ENCODE peak calls at places on chromosomes 16 and 17, in six cellular contexts. T is mesendoderm, W is IMR-90, Y is trophoblast cell, P is H1, E is mesenchymal stem cell. Q is an unnamed sample.

GRCh38 chr17:56244268-56244890 is 91.1 kb downstream of the ANKFN1 start:
- DNase-seq in T (peak; percentile 34), W (no peak), Y (no peak), P (no peak), E (no peak), Q (no peak)

GRCh38 chr17:45316271-45317112 is at the start of gene MAP3K14:
- DNase-seq in T (peak; percentile 79), W (peak; percentile 64), Y (peak; percentile 40), P (peak; percentile 80), E (peak; percentile 83), Q (no peak)

GRCh38 chr17:10025976-10026785 is 121.1 kb upstream of the RCVRN start:
- DNase-seq in T (no peak), W (no peak), Y (no peak), P (no peak), E (no peak), Q (peak; percentile 33)

GRCh38 chr17:39193346-39193745 is 4.1 kb downstream of the CACNB1 start:
- DNase-seq in T (no peak), W (no peak), Y (no peak), P (no peak), E (no peak), Q (no peak)

GRCh38 chr16:65064131-65064530 is 57.7 kb downstream of the CDH11 start:
- DNase-seq in T (no peak), W (no peak), Y (no peak), P (no peak), E (no peak), Q (no peak)

GRCh38 chr17:27586203-27586701 is 44.7 kb upstream of the LGALS9 start:
- DNase-seq in T (no peak), W (peak; percentile 87), Y (peak; percentile 76), P (no peak), E (peak; percentile 86), Q (no peak)

GRCh38 chr16:54244061-54244886 is 42.3 kb downstream of the IRX3 start:
- DNase-seq in T (peak; percentile 48), W (no peak), Y (no peak), P (no peak), E (no peak), Q (no peak)

GRCh38 chr16:19833176-19833575 is 51.5 kb downstream of the GPRC5B start:
- DNase-seq in T (no peak), W (no peak), Y (no peak), P (no peak), E (no peak), Q (no peak)

GRCh38 chr17:7262192-7263070 is at the start of gene CLDN7:
- DNase-seq in T (peak; percentile 89), W (no peak), Y (peak; percentile 82), P (peak; percentile 94), E (no peak), Q (no peak)
- H2BK120ac ChIP-seq in T (no peak within 1 kb of the TSS), W (peak within 1 kb of the TSS; percentile 88), Y (peak within 1 kb of the TSS; percentile 81), P (no peak within 1 kb of the TSS), E (peak within 1 kb of the TSS; percentile 43), Q (no peak within 1 kb of the TSS)

GRCh38 chr17:76268015-76268749 is 3.0 kb downstream of the UBALD2 start:
- DNase-seq in T (peak; percentile 87), W (peak; percentile 45), Y (peak; percentile 50), P (no peak), E (peak; percentile 82), Q (no peak)

GRCh38 chr17:76264755-76265623 is at the start of gene UBALD2:
- DNase-seq in T (peak; percentile 99), W (peak; percentile 100), Y (peak; percentile 100), P (peak; percentile 97), E (peak; percentile 100), Q (peak; percentile 94)

GRCh38 chr17:76267051-76267576 is 2.0 kb downstream of the UBALD2 start:
- DNase-seq in T (no peak), W (no peak), Y (no peak), P (no peak), E (no peak), Q (no peak)

GRCh38 chr17:76265624-76266243 is 586 bp downstream of the UBALD2 start:
- DNase-seq in T (peak; percentile 71), W (peak; percentile 30), Y (no peak), P (peak; percentile 79), E (peak; percentile 67), Q (peak; percentile 55)

GRCh38 chr17:76266244-76266938 is 1.2 kb downstream of the UBALD2 start:
- DNase-seq in T (peak; percentile 79), W (peak; percentile 30), Y (no peak), P (no peak), E (peak; percentile 58), Q (no peak)
- H3K4me3 ChIP-seq in T (peak overlapping the region; percentile 73), W (peak overlapping the region; percentile 100), Y (peak overlapping the region; percentile 97), P (peak overlapping the region; percentile 75), E (peak overlapping the region; percentile 97), Q (peak overlapping the region; percentile 70)

GRCh38 chr17:3888343-3889171 is 4.3 kb downstream of the CAMKK1 start:
- DNase-seq in T (peak; percentile 81), W (peak; percentile 94), Y (no peak), P (peak; percentile 70), E (peak; percentile 93), Q (no peak)
- H2BK120ac ChIP-seq in T (no peak overlapping the region), W (peak overlapping the region; percentile 77), Y (no peak overlapping the region), P (no peak overlapping the region), E (peak overlapping the region; percentile 77), Q (no peak overlapping the region)

GRCh38 chr17:79535728-79536025 is 75.2 kb downstream of the RBFOX3 start:
- DNase-seq in T (no peak), W (no peak), Y (no peak), P (no peak), E (no peak), Q (no peak)
- H3K4me3 ChIP-seq in T (no peak overlapping the region), W (no peak overlapping the region), Y (no peak overlapping the region), P (no peak overlapping the region), E (no peak overlapping the region), Q (no peak overlapping the region)

GRCh38 chr16:11059588-11059987 is 115.2 kb downstream of the CLEC16A start:
- DNase-seq in T (no peak), W (no peak), Y (no peak), P (no peak), E (no peak), Q (no peak)

GRCh38 chr16:11061629-11062270 is 117.4 kb downstream of the CLEC16A start:
- DNase-seq in T (no peak), W (no peak), Y (no peak), P (no peak), E (no peak), Q (no peak)

GRCh38 chr16:11058820-11059219 is 114.5 kb downstream of the CLEC16A start:
- DNase-seq in T (no peak), W (no peak), Y (no peak), P (no peak), E (no peak), Q (no peak)

GRCh38 chr16:11060856-11061255 is 116.5 kb downstream of the CLEC16A start:
- DNase-seq in T (no peak), W (no peak), Y (no peak), P (no peak), E (no peak), Q (no peak)

DNA sequence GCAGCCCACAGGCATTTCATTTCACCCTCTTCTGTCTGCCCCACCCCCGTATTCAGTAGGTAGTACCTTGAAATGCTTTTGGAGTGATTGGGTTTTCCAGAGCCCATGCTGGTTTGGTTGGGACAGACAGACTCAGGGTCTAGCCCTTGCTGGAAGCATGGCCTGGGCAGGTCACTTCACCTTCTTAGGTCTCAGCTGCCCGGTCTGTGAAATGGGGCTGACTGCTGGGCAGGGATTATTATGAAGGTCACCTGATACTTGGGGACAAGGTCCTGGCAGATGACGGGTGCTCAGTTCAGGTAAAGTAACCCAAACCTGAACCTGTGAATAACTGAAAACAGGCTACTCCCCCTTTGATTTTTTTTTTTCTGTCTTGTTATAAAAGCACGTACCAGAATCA is 116.0 kb downstream of the CLEC16A start:
- DNase-seq in T (no peak), W (no peak), Y (no peak), P (no peak), E (no peak), Q (no peak)
- H2BK120ac ChIP-seq in T (no peak overlapping the region), W (no peak overlapping the region), Y (no peak overlapping the region), P (no peak overlapping the region), E (no peak overlapping the region), Q (no peak overlapping the region)

DNA sequence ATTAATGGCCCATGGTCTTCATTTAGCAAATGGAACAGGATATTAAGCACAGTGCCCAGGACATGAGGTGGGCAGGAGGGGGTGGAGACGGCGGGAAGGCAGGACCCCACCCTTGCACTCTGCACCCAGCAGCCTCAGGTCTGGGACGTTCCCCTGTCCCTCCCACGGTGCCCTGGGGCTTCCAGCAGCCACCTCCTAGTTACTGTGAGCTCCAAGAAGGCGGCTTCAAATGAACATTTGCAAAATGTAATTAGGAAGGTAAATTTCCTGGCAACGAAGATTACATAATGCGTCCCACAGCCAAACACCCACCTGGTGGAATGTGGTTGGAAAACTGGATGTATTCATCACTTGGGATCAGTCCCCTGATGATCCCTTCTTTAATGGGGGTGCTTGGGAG is 59.4 kb downstream of the ENGASE start:
- DNase-seq in T (no peak), W (no peak), Y (no peak), P (no peak), E (no peak), Q (no peak)
- H3K4me3 ChIP-seq in T (no peak overlapping the region), W (no peak overlapping the region), Y (no peak overlapping the region), P (no peak overlapping the region), E (no peak overlapping the region), Q (no peak overlapping the region)

GRCh38 chr16:11327277-11328171 is 17.7 kb upstream of the RMI2 start:
- DNase-seq in T (peak; percentile 78), W (no peak), Y (no peak), P (no peak), E (no peak), Q (no peak)
- H2BK120ac ChIP-seq in T (peak overlapping the region; percentile 31), W (peak overlapping the region; percentile 98), Y (peak overlapping the region; percentile 86), P (peak overlapping the region; percentile 39), E (no peak overlapping the region), Q (peak overlapping the region; percentile 35)

GRCh38 chr17:54919456-54919855 is 18.8 kb downstream of the TOM1L1 start:
- DNase-seq in T (no peak), W (no peak), Y (no peak), P (no peak), E (no peak), Q (no peak)

GRCh38 chr17:54920819-54921218 is 20.2 kb downstream of the TOM1L1 start:
- DNase-seq in T (no peak), W (no peak), Y (no peak), P (no peak), E (no peak), Q (no peak)

GRCh38 chr17:54924405-54924804 is 23.8 kb downstream of the TOM1L1 start:
- DNase-seq in T (no peak), W (no peak), Y (no peak), P (no peak), E (no peak), Q (no peak)
- H3K4me3 ChIP-seq in T (no peak overlapping the region), W (no peak overlapping the region), Y (no peak overlapping the region), P (no peak overlapping the region), E (no peak overlapping the region), Q (no peak overlapping the region)